ENCODE peak calls at places on chromosomes 6 and 20, in four cellular contexts. K is K562, Z is GM12878, H is GM12891. A is an unnamed sample.

GRCh38 chr6:14863896-14864850 is 381.7 kb upstream of the JARID2 start:
- DNase-seq in K (peak), Z (no peak), H (no peak), A (no peak)

GRCh38 chr20:9035129-9035528 is 33.8 kb upstream of the PLCB4 start:
- DNase-seq in K (no peak), H (no peak), Z (no peak), A (no peak)

GRCh38 chr6:21402368-21402767 is 191.2 kb upstream of the SOX4 start:
- DNase-seq in H (no peak), K (no peak), Z (peak), A (peak)

GRCh38 chr6:166050559-166050958 is 117.1 kb downstream of the TBXT start:
- DNase-seq in H (no peak), Z (no peak), K (no peak), A (no peak)

GRCh38 chr6:17536586-17536985 is 63.5 kb upstream of the FAM8A1 start:
- DNase-seq in K (no peak), H (no peak), Z (no peak), A (no peak)

GRCh38 chr20:4563534-4563933 is 158.2 kb upstream of the PRND start:
- DNase-seq in Z (no peak), K (peak), H (no peak), A (peak)

GRCh38 chr6:139449611-139450000 is 75.2 kb upstream of the CITED2 start:
- DNase-seq in Z (no peak), H (no peak), K (peak), A (no peak)

GRCh38 chr6:39239527-39240154 is 10.4 kb upstream of the KCNK5 start:
- DNase-seq in K (peak), Z (no peak), H (no peak), A (no peak)

GRCh38 chr6:95569560-95569959 is 7.8 kb upstream of the MANEA start:
- DNase-seq in Z (no peak), H (no peak), K (no peak), A (no peak)

GRCh38 chr20:6657111-6657510 is 110.4 kb upstream of the BMP2 start:
- DNase-seq in Z (no peak), H (no peak), K (no peak), A (no peak)

GRCh38 chr6:81847866-81848265 is 95.4 kb upstream of the TENT5A start:
- DNase-seq in K (no peak), Z (no peak), H (no peak), A (no peak)

GRCh38 chr20:38126146-38126912 is 38.7 kb downstream of the TGM2 start:
- DNase-seq in Z (no peak), K (no peak), H (no peak), A (no peak)

GRCh38 chr6:130223508-130223907 is 757 bp upstream of the SAMD3 start:
- DNase-seq in Z (peak), K (no peak), H (peak), A (no peak)

GRCh38 chr6:157314705-157315321 is 8.5 kb downstream of the TMEM242 start:
- DNase-seq in H (no peak), K (peak), Z (peak), A (no peak)

GRCh38 chr6:158445426-158446085 is 114.3 kb upstream of the TMEM181 start:
- DNase-seq in K (no peak), H (no peak), Z (no peak), A (no peak)

GRCh38 chr6:63649847-63650265 is 14.3 kb downstream of the PHF3 start:
- DNase-seq in K (no peak), Z (no peak), H (no peak), A (no peak)
- TF ChIP-seq SPI1 in K (no peak), Z (no peak), H (no peak), A (no peak)

DNA sequence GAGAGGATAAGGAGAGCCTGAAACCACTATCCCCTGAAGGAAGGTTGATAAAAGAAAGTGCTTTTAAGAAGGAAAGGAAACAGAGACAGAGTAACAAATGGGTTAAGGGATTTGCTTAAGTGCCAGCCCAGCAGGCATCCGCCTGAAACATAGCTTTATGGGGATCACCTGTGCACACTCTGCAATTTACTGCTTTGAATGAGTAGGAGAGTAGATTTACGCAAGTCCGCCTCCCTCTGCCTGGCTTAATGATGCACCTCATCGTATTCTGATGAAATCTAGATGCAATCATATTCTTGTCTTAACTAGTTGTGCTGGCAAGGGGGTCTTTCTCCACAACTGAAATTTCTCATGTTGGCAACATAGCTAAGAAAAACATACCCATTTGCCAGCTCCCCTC is 101.1 kb upstream of the ID4 start:
- DNase-seq in K (no peak), Z (no peak), H (no peak), A (no peak)
- TF ChIP-seq SPI1 in K (no peak), Z (no peak), H (no peak), A (no peak)

DNA sequence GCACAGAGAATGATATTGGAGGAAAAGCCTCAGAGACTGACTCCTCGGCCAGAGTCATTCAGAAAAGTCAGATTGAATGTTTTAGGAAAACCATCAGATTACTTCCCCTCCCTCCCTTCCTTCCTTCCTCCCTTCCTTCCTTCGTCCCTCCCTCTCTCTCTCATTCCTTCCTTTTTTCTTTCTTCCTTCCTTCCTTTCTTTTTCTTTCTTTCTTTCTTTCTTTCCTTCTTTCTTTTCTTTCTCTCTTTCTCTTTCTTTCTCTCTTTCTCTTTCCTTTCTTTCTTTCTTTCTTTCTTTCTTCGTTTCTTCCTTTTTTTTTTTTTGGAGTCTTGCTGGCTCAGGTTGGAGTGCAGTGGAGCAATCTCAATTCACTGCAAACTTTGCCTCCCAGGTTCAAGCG is 7.4 kb downstream of the OCSTAMP start:
- DNase-seq in Z (no peak), H (no peak), K (no peak), A (no peak)
- TF ChIP-seq SPI1 in Z (no peak), H (no peak), K (no peak), A (no peak)

GRCh38 chr6:54618597-54618996 is 228.0 kb upstream of the FAM83B start:
- DNase-seq in K (no peak), Z (no peak), H (no peak), A (no peak)

GRCh38 chr6:54619102-54619501 is 227.5 kb upstream of the FAM83B start:
- DNase-seq in H (no peak), K (no peak), Z (no peak), A (no peak)

GRCh38 chr6:54621285-54621684 is 225.3 kb upstream of the FAM83B start:
- DNase-seq in H (no peak), K (no peak), Z (no peak), A (no peak)

GRCh38 chr6:54614499-54615195 is 231.9 kb upstream of the FAM83B start:
- DNase-seq in Z (no peak), H (no peak), K (no peak), A (no peak)

DNA sequence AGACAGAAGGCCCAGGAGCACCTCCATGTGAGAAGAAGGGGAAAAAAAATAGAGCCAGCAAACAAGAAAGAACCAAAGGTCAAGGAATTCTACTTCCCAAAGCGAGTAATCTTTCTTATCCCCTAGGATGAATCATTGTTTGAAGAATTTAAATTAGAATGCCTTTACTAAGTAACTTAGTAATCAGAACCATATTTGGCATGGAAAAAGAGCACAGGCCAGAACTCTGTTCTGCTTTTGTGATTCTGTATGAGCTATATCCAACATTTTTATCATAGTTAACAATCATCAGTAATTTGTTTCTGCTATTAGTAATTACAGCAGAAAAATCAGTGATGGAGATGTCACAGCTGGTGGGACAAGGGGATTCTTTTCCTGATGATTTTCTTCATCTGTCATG is 228.8 kb upstream of the FAM83B start:
- DNase-seq in Z (no peak), H (no peak), K (no peak), A (no peak)
- TF ChIP-seq SPI1 in Z (no peak), H (no peak), K (no peak), A (no peak)

DNA sequence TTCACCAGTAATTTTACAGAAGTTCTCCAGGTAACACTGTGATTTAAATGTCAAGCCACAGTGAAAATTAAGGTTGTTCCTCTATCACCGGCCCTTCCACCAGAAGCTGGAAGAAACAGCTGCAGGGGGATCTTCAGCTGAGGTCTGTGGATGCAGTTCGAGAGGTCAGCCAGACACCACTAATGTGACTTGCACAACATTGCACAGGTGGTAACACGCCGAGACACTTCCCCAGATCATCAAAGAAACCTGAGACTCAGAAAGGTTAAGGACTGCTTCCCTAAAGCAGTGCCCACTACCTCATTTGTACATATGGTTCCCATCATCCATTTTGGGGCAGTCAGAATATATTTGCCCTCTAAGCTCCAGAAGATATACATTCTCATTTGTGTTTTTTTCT is 8.1 kb upstream of the SERPINB9 start:
- DNase-seq in H (no peak), Z (no peak), K (no peak), A (peak)
- TF ChIP-seq SPI1 in H (peak), Z (peak), K (no peak), A (no peak)

GRCh38 chr6:128114164-128114563 is 213.3 kb upstream of the THEMIS start:
- DNase-seq in Z (no peak), H (no peak), K (no peak), A (no peak)
- TF ChIP-seq SPI1 in Z (no peak), H (no peak), K (no peak), A (no peak)

DNA sequence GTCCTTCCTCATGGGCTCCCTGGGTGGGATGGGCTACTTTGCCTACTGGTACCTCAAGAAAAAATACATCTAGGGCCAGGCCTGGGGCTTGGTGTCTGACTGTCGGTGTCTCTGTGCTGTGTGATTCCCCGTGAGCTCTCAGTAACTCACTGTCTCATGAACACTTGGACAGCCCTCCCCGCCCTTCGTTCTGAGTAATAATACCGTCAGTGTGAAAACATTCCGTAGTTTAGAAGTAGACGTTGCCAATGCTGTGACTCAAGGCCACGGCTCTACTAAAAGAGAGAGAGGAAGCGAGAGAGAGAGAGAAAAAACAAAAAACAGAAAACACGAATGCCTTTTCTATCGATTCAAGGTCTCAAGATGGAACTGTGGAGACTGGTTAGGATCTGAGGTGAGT is 31.8 kb downstream of the FITM2 start:
- DNase-seq in K (no peak), H (no peak), Z (no peak), A (no peak)
- TF ChIP-seq SPI1 in K (no peak), H (no peak), Z (no peak), A (no peak)

DNA sequence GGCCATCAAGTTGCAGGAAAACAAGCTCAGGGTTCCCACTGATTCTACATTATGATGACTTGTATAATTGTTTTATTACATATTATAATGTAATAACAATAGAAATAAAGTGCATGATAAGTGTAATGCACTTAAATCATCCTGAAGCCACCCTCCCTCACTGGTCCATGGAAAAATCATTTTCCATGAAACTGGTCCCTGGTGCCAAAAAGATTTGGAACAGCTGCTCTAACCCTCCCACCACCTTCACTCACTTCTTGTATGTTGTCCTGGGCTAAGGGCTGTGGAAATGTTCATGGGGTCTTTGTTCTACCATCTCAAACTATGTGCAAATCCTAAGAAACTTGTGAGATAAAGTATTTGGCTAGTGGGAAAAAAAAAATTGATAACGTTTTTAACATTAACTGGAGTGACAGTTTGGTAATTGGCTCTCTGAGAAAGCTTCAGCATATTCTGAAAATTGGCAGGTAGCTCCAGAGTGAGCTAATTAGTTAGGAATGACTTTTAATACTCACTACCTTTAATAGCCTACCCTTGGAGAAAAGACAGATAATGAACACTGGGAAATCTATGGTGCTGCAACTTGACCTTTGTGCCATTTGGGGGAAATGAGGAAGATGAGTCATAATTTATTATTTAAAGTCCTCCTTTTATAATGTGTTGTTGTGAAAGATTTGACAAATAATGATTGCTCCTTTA is 134.0 kb downstream of the LRRC1 start:
- DNase-seq in Z (no peak), H (no peak), K (no peak), A (no peak)
- TF ChIP-seq SPI1 in Z (no peak), H (no peak), K (no peak), A (no peak)

A was measured in HL-60.